ENCODE peak calls at places on chromosomes 16 and 17, in six cellular contexts. Y is adrenal gland, X is psoas muscle, G is cardiac muscle cell, P is lower lobe of right lung, E is pancreas. M is an unnamed sample.

GRCh38 chr17:48995871-48996695 is 1.1 kb upstream of the IGF2BP1 start:
- DNase-seq in Y (no peak), X (no peak), G (no peak), P (no peak), E (no peak), M (no peak)

GRCh38 chr17:4582101-4582501 is 2.2 kb upstream of the SMTNL2 start:
- DNase-seq in Y (no peak), X (peak; percentile 48), G (no peak), P (no peak), E (no peak), M (no peak)

GRCh38 chr17:77356109-77356689 is 215.4 kb downstream of the SEC14L1 start:
- DNase-seq in Y (peak; percentile 66), X (peak; percentile 50), G (no peak), P (no peak), E (no peak), M (no peak)

GRCh38 chr17:2053380-2054261 is 1.3 kb upstream of the HIC1 start:
- DNase-seq in Y (peak; percentile 81), X (peak; percentile 88), G (peak; percentile 78), P (peak; percentile 80), E (no peak), M (peak; percentile 76)

GRCh38 chr16:77584205-77584859 is 138.0 kb upstream of the NUDT7 start:
- DNase-seq in Y (peak; percentile 28), X (no peak), G (peak; percentile 83), P (no peak), E (peak; percentile 5), M (peak; percentile 35)

GRCh38 chr17:7234100-7235012 is at the start of gene DVL2:
- DNase-seq in Y (peak; percentile 96), X (peak; percentile 98), G (peak; percentile 97), P (peak; percentile 97), E (peak; percentile 95), M (peak; percentile 94)

GRCh38 chr16:85659805-85660511 is 28.8 kb downstream of the GINS2 start:
- DNase-seq in Y (peak; percentile 77), X (peak; percentile 89), G (peak; percentile 64), P (peak; percentile 59), E (no peak), M (peak; percentile 78)

GRCh38 chr17:72370819-72371218 is 250.0 kb downstream of the SOX9 start:
- DNase-seq in Y (no peak), X (no peak), G (peak; percentile 65), P (no peak), E (no peak), M (no peak)

GRCh38 chr16:4803479-4804243 is 1.2 kb upstream of the ROGDI start:
- DNase-seq in Y (no peak), X (no peak), G (no peak), P (no peak), E (no peak), M (no peak)

GRCh38 chr16:5028950-5029475 is 4.7 kb downstream of the NAGPA start:
- DNase-seq in Y (no peak), X (peak; percentile 11), G (no peak), P (peak; percentile 24), E (no peak), M (no peak)

GRCh38 chr16:21100447-21100846 is 50.2 kb downstream of the DNAH3 start:
- DNase-seq in Y (no peak), X (no peak), G (peak; percentile 75), P (no peak), E (no peak), M (no peak)

GRCh38 chr17:17815436-17816200 is 21.2 kb downstream of the SREBF1 start:
- DNase-seq in Y (no peak), X (no peak), G (no peak), P (no peak), E (no peak), M (no peak)

GRCh38 chr16:24482681-24483202 is 56.6 kb upstream of the RBBP6 start:
- DNase-seq in Y (no peak), X (no peak), G (no peak), P (no peak), E (no peak), M (no peak)

GRCh38 chr17:57555636-57556175 is 189.4 kb downstream of the CCDC182 start:
- DNase-seq in Y (no peak), X (no peak), G (no peak), P (no peak), E (no peak), M (no peak)

GRCh38 chr17:52986056-52986662 is 827.6 kb upstream of the CA10 start:
- DNase-seq in Y (no peak), X (no peak), G (peak; percentile 2), P (no peak), E (no peak), M (no peak)

GRCh38 chr17:50207318-50207717 is 5.9 kb upstream of the COL1A1 start:
- DNase-seq in Y (no peak), X (no peak), G (no peak), P (no peak), E (no peak), M (no peak)

DNA sequence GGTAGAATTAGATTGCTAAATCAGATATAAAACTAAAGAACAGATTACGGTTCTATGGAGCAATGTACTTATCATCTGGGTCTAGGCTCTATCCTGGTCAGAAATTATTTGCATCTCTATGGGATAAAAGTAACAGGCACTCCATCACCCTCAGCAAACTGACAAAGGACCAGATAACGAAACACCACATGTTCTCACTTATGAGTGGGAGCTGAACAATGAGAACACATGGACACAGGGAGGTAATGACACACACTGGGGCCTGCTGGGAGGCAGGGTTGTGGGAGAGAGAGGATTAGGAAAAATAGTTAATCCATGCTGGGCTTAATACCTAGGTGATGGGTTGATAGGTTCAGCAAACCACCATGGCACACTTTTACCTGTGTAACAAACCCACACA is 61.9 kb downstream of the MPHOSPH6 start:
- DNase-seq in Y (no peak), X (no peak), G (no peak), P (no peak), E (no peak), M (no peak)
- H3K27ac ChIP-seq in Y (no peak overlapping the region), X (no peak overlapping the region), G (no peak overlapping the region), P (no peak overlapping the region), E (no peak overlapping the region), M (no peak overlapping the region)

DNA sequence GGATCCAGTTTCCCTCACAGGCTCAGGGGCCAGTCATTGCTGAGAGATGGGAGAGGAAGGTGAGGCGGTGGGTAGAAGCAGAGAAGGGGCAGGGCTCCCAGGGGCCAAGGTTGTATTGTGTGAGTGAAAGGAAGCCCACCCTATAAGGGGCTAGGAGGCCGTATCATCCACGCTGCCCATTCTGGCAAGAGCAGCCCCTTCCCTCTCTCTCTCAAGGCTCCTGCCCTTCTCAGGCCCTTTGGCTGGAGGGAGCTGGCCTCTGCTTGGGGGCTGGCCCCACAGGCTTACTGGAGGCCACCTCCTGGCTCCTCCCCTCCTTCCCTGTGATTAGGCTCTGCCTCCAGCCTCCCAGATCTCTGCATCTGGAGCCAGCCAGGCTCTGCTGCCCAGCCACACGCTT is 7.6 kb downstream of the TBKBP1 start:
- DNase-seq in Y (no peak), X (no peak), G (no peak), P (peak; percentile 17), E (no peak), M (no peak)
- H3K4me1 ChIP-seq in Y (peaks cover 5% of the 10 kb centered on the region), X (peaks cover 8% of the 10 kb centered on the region), G (peaks cover 18% of the 10 kb centered on the region), P (peaks cover 32% of the 10 kb centered on the region), E (no peaks in the 10 kb centered on the region), M (no peaks in the 10 kb centered on the region)

DNA sequence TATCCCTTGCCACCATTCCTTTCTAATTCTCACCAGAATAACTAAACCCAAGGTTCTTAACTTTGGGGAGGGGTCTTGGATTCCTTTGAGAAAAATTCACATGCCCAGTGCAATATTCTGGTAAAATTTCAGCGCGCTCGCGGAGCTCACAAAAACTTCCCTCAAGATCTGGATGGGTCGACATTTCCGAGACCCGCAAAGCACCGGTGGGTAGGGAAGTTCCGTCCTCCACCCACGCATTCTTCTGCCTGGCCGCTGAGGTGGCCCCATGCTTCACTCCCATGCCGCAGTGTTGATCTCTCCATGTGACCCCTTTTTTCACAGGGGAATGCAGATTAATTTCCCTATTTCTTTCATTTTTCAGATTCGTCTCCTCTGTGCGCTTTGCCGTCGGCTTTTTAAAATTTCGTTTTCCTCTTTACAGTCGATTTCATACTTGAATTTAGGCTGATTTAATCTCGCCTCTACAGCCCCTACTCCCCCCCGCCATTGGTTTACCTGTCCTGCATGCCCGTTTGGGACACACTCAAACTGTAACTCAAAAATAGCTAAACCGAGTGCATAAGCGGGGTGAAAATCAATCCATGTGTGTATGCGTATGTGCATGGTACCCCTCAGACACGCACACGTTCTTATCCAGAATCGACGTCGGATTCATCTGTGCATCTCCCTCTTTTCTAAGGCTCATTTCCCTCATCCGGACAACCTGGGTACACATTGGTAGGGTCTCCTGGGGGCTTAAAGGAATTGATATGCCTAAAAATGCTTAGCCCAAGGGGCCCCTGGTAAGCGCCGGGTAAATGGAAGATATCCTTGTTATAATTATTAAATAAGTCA is 1.4 kb upstream of the SP6 start:
- DNase-seq in Y (no peak), X (no peak), G (no peak), P (no peak), E (no peak), M (no peak)
- H3K27me3 ChIP-seq in Y (peaks cover 52% of the 10 kb centered on the region), X (peaks cover 96% of the 10 kb centered on the region), G (peaks cover 53% of the 10 kb centered on the region), P (peaks cover 79% of the 10 kb centered on the region), E (peaks cover 3% of the 10 kb centered on the region), M (peaks cover 84% of the 10 kb centered on the region)

DNA sequence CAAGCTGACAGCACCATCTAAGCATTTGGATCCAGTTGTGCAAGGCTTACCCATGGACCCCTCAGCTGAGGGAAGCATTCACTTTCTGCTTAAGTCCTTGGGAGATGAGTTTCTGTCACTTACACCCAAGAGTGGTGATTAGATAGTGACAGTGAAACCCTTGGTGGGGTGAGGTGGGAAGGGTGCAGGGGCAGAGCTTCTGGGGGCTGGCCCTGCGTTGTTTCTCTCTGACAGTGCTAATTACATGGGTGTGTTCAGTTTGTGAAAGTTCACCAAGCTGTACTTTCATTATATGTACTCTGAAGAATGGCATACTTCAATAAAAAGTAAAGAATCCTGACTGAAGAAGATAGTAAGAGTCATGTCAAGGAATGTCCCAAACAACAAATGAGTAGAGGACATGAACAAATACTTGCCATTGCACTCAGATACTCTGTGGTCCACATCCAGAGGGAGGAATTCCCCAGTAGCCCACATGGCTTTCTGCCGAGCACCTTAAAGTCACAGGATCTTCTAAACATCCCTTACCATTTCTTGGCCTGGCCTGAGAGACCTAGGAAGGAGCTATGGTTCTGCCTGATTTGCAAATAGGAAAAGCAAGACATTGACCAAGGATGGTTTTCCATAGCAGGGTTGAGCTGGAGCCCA is 8.5 kb downstream of the CHST6 start:
- DNase-seq in Y (no peak), X (no peak), G (no peak), P (no peak), E (no peak), M (no peak)
- H3K27ac ChIP-seq in Y (no peak overlapping the region), X (no peak overlapping the region), G (no peak overlapping the region), P (no peak overlapping the region), E (no peak overlapping the region), M (no peak overlapping the region)

DNA sequence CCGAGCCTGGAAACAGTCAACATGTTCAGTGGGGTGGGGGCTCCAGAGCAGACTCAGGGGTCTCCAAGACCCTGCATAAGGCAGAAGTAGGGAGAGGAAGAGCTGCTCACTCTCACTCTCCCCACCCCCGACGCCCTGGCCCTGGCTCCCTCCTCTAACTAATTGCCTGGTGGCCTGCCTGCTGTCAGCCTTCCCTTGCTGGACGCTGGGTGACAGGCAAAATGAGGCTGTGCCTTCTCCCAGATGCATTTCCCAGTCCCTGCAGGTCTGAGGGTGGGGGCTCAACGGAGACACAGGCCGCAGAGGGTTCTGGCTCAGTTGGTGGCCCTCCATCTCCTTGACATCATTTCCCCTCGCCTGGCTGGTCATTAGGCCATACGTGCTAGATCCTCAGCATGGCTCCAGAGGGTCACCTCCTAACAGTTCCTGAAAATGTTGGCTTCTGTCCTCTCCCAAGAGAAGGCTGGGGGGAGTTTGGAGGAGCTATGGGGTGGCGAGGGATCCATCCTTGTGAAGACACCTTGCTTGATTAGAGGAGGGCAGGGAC is 1.4 kb downstream of the FMNL1 start:
- DNase-seq in Y (peak; percentile 19), X (no peak), G (no peak), P (no peak), E (no peak), M (no peak)
- H3K4me1 ChIP-seq in Y (peaks cover 14% of the 10 kb centered on the region), X (peaks cover 10% of the 10 kb centered on the region), G (peaks cover 4% of the 10 kb centered on the region), P (peaks cover 64% of the 10 kb centered on the region), E (peaks cover 5% of the 10 kb centered on the region), M (peaks cover 58% of the 10 kb centered on the region)